ENCODE peak calls at places on chromosomes 2 and 18, in ten cellular contexts. P is upper lobe of right lung, X is AG10803, Q is PC-3, N is RWPE2, G is GM12865, W is body of pancreas, I is stomach, K is GM23338, H is AG04449. M is an unnamed sample.

GRCh38 chr2:120661551-120661950 is 74.1 kb upstream of the GLI2 start:
- DNase-seq in X (peak; percentile 32), G (no peak), Q (no peak), H (no peak), W (peak; percentile 60), I (peak; percentile 53), K (peak; percentile 91), P (no peak), N (no peak), M (no peak)

GRCh38 chr2:28993211-28993960 is 12.3 kb downstream of the TOGARAM2 start:
- DNase-seq in X (no peak), N (no peak), W (peak; percentile 68), P (no peak), G (no peak), Q (peak; percentile 54), K (no peak), H (no peak), I (peak; percentile 57), M (no peak)

GRCh38 chr2:241130316-241130715 is 19.0 kb downstream of the PASK start:
- DNase-seq in P (peak; percentile 46), Q (no peak), K (no peak), H (no peak), W (no peak), I (no peak), N (no peak), G (no peak), X (no peak), M (no peak)

GRCh38 chr2:136651611-136652010 is 113.7 kb upstream of the THSD7B start:
- DNase-seq in G (no peak), H (no peak), Q (no peak), N (no peak), K (no peak), I (no peak), P (no peak), W (no peak), X (no peak), M (no peak)

GRCh38 chr18:8056723-8057122 is 489.6 kb downstream of the PTPRM start:
- DNase-seq in K (no peak), I (no peak), W (no peak), P (no peak), X (no peak), G (no peak), N (no peak), Q (peak; percentile 15), H (no peak), M (no peak)

GRCh38 chr2:125371867-125372266 is 1284.1 kb upstream of the GYPC start:
- DNase-seq in W (no peak), N (no peak), K (no peak), P (no peak), I (no peak), H (no peak), G (no peak), X (no peak), Q (no peak), M (no peak)

GRCh38 chr2:7604456-7604855 is 687.2 kb downstream of the RNF144A start:
- DNase-seq in H (no peak), K (no peak), X (peak; percentile 13), G (no peak), I (no peak), Q (peak; percentile 44), N (no peak), P (no peak), W (no peak), M (peak; percentile 5)

GRCh38 chr18:73647391-73647790 is 500.2 kb downstream of the FBXO15 start:
- DNase-seq in X (no peak), N (no peak), P (no peak), Q (no peak), G (no peak), W (no peak), K (no peak), I (no peak), H (no peak), M (peak; percentile 33)

GRCh38 chr2:1769703-1770422 is 25.5 kb upstream of the PXDN start:
- DNase-seq in W (peak; percentile 72), X (peak; percentile 36), K (peak; percentile 97), P (peak; percentile 80), H (no peak), Q (peak; percentile 91), G (peak; percentile 47), I (peak; percentile 57), N (no peak), M (peak; percentile 61)

GRCh38 chr18:30359521-30359920 is 683.0 kb downstream of the DSC3 start:
- DNase-seq in W (no peak), K (no peak), H (no peak), G (no peak), Q (peak; percentile 32), P (no peak), X (no peak), N (no peak), I (no peak), M (no peak)

GRCh38 chr2:239825705-239825979 is 199.5 kb downstream of the NDUFA10 start:
- DNase-seq in N (no peak), H (no peak), G (no peak), I (peak; percentile 13), W (no peak), Q (no peak), K (no peak), P (peak; percentile 40), X (no peak), M (no peak)

GRCh38 chr2:218285604-218286003 is 6.7 kb downstream of the TMBIM1 start:
- DNase-seq in Q (peak; percentile 52), W (peak; percentile 94), X (peak; percentile 89), P (peak; percentile 84), N (no peak), G (no peak), H (no peak), I (peak; percentile 84), K (no peak), M (peak; percentile 76)

GRCh38 chr2:9681427-9681817 is 50.6 kb upstream of the YWHAQ start:
- DNase-seq in W (no peak), Q (no peak), P (no peak), X (no peak), K (no peak), G (peak; percentile 51), H (no peak), N (no peak), I (no peak), M (no peak)

GRCh38 chr18:3703732-3704176 is 253.8 kb downstream of the TGIF1 start:
- DNase-seq in Q (peak; percentile 71), P (peak; percentile 70), K (peak; percentile 81), N (no peak), W (peak; percentile 53), I (peak; percentile 76), G (peak; percentile 17), X (peak; percentile 59), H (peak; percentile 12), M (peak; percentile 64)

GRCh38 chr2:117794668-117795067 is 19.8 kb upstream of the DDX18 start:
- DNase-seq in G (no peak), H (no peak), N (no peak), P (no peak), X (peak; percentile 33), W (no peak), Q (peak; percentile 52), I (no peak), K (no peak), M (peak; percentile 21)

GRCh38 chr2:37896319-37896718 is 28.8 kb upstream of the RMDN2 start:
- DNase-seq in X (peak; percentile 22), P (no peak), W (no peak), H (no peak), I (no peak), Q (peak; percentile 12), G (peak; percentile 46), K (peak; percentile 61), N (no peak), M (peak; percentile 24)
- TF ChIP-seq CTCF in X (no peak), P (no peak), W (peak; percentile 8), H (no peak), I (no peak), Q (peak; percentile 21), G (peak; percentile 16), K (peak; percentile 43), N (peak; percentile 16), M (no peak)

GRCh38 chr2:170145191-170145590 is 32.8 kb upstream of the MYO3B start:
- DNase-seq in Q (peak; percentile 75), W (no peak), G (no peak), H (no peak), I (no peak), X (no peak), P (no peak), K (no peak), N (no peak), M (no peak)

GRCh38 chr2:170146784-170147183 is 31.2 kb upstream of the MYO3B start:
- DNase-seq in N (no peak), I (no peak), K (no peak), P (no peak), X (no peak), H (no peak), G (no peak), W (no peak), Q (no peak), M (no peak)

GRCh38 chr2:170148161-170148560 is 29.8 kb upstream of the MYO3B start:
- DNase-seq in K (no peak), W (no peak), P (no peak), X (no peak), I (no peak), Q (peak; percentile 78), G (no peak), H (no peak), N (no peak), M (peak; percentile 57)

GRCh38 chr2:170145675-170146432 is 32.1 kb upstream of the MYO3B start:
- DNase-seq in K (no peak), W (no peak), H (no peak), P (no peak), I (no peak), G (no peak), X (no peak), N (no peak), Q (no peak), M (no peak)

DNA sequence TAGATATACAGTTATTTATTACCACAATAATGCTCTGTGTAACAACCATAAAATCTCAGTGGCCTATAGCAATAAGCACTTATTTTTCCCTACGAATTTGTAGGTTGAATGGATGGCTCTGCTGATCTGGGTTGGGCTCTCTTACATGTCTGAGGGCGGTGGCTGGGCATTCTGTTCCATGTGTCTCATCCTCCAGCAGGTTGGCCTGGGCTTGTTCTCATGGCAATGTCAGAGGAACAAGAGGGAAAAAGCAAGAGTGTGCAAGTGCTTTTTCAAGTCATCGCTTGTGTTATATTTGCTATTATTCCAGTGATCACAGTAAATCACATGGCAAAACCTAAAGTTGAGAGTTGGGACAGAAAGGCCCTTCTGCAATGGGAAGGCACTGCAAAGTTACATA is 30.4 kb upstream of the MYO3B start:
- DNase-seq in P (no peak), N (no peak), X (no peak), H (no peak), K (no peak), W (no peak), Q (no peak), G (no peak), I (no peak), M (no peak)
- H3K4me3 ChIP-seq in P (no peak overlapping the region), N (no peak overlapping the region), X (no peak overlapping the region), H (no peak overlapping the region), K (no peak overlapping the region), W (no peak overlapping the region), Q (no peak overlapping the region), G (no peak overlapping the region), I (no peak overlapping the region), M (no peak overlapping the region)

GRCh38 chr2:161004379-161004778 is 155.8 kb upstream of the TANK start:
- DNase-seq in H (no peak), Q (peak; percentile 50), P (no peak), N (no peak), X (no peak), W (no peak), I (no peak), K (peak; percentile 40), G (no peak), M (peak; percentile 44)
- TF ChIP-seq CTCF in H (peak; percentile 31), Q (peak; percentile 85), P (peak; percentile 44), N (peak; percentile 56), X (peak; percentile 60), W (no peak), I (no peak), K (peak; percentile 70), G (no peak), M (peak; percentile 64)

GRCh38 chr2:64327510-64328414 is 126.2 kb upstream of the LGALSL start:
- DNase-seq in P (peak; percentile 77), W (no peak), K (peak; percentile 50), N (no peak), G (peak; percentile 71), I (no peak), H (no peak), Q (peak; percentile 30), X (peak; percentile 4), M (peak; percentile 16)
- H3K4me3 ChIP-seq in P (peak overlapping the region; percentile 19), W (no peak overlapping the region), K (no peak overlapping the region), N (no peak overlapping the region), G (peak overlapping the region; percentile 12), I (peak overlapping the region; percentile 30), H (no peak overlapping the region), Q (no peak overlapping the region), X (no peak overlapping the region), M (no peak overlapping the region)

M was measured in fibroblast of mammary gland.